ENCODE peak calls at places on chromosomes 3 and 15, in ten cellular contexts. W is heart left ventricle, E is uterus, P is foreskin keratinocyte, Z is right lobe of liver, H is GM06990, S is Panc1, F is mesothelial cell of epicardium, J is fibroblast of the aortic adventitia, A is progenitor cell of endocrine pancreas. C is an unnamed sample.

GRCh38 chr3:170555329-170555728 is 30.5 kb downstream of the SLC7A14 start:
- DNase-seq in E (no peak), S (no peak), Z (no peak), J (peak; percentile 52), F (no peak), P (peak; percentile 66), H (no peak), A (no peak), W (no peak), C (no peak)

GRCh38 chr15:78049691-78050440 is 27.6 kb downstream of the TBC1D2B start:
- DNase-seq in J (peak; percentile 57), Z (no peak), F (no peak), P (no peak), S (no peak), E (no peak), W (no peak), H (no peak), A (no peak), C (no peak)

GRCh38 chr15:45116482-45117326 is 2.6 kb downstream of the DUOXA2 start:
- DNase-seq in S (no peak), F (no peak), E (no peak), A (no peak), J (no peak), W (no peak), H (no peak), P (no peak), Z (no peak), C (no peak)

GRCh38 chr3:51712511-51712931 is 5.7 kb downstream of the GRM2 start:
- DNase-seq in Z (peak; percentile 6), P (no peak), F (no peak), J (no peak), E (no peak), W (no peak), A (no peak), H (no peak), S (no peak), C (no peak)

GRCh38 chr3:128282392-128283196 is 129.3 kb downstream of the EEFSEC start:
- DNase-seq in A (no peak), W (peak; percentile 86), J (peak; percentile 75), P (no peak), H (no peak), F (no peak), Z (peak; percentile 68), S (no peak), E (peak; percentile 80), C (no peak)

GRCh38 chr3:175208316-175208715 is 349.2 kb downstream of the NAALADL2 start:
- DNase-seq in E (no peak), F (no peak), A (no peak), H (no peak), W (no peak), P (no peak), J (no peak), Z (no peak), S (no peak), C (no peak)

GRCh38 chr15:47411733-47412530 is 305.4 kb upstream of the SEMA6D start:
- DNase-seq in H (no peak), Z (no peak), F (no peak), W (no peak), S (no peak), J (peak; percentile 55), E (no peak), A (no peak), P (no peak), C (no peak)

GRCh38 chr15:83626171-83626802 is 27.6 kb upstream of the ADAMTSL3 start:
- DNase-seq in Z (no peak), E (no peak), J (peak; percentile 33), F (no peak), S (no peak), A (no peak), P (no peak), W (no peak), H (no peak), C (no peak)

GRCh38 chr15:84973492-84974460 is 7.9 kb upstream of the PDE8A start:
- DNase-seq in E (no peak), Z (no peak), W (peak; percentile 34), F (no peak), A (no peak), P (no peak), S (no peak), J (no peak), H (no peak), C (no peak)

GRCh38 chr3:186932281-186933181 is 2.2 kb downstream of the ST6GAL1 start:
- DNase-seq in W (no peak), F (no peak), E (no peak), S (no peak), P (no peak), A (no peak), H (no peak), J (peak; percentile 36), Z (no peak), C (no peak)

GRCh38 chr15:40308844-40309189 is 1.1 kb upstream of the PLCB2 start:
- DNase-seq in W (peak; percentile 55), A (no peak), J (no peak), H (no peak), F (no peak), P (no peak), E (no peak), Z (peak; percentile 51), S (no peak), C (no peak)

GRCh38 chr3:157147099-157147803 is 12.7 kb downstream of the CCNL1 start:
- DNase-seq in Z (no peak), F (no peak), E (no peak), A (no peak), P (no peak), S (no peak), W (no peak), H (no peak), J (peak; percentile 28), C (no peak)

GRCh38 chr3:184727357-184728060 is 15.6 kb upstream of the MAGEF1 start:
- DNase-seq in P (peak; percentile 51), E (peak; percentile 70), W (peak; percentile 50), F (no peak), H (no peak), S (no peak), J (peak; percentile 86), A (peak; percentile 34), Z (no peak), C (peak; percentile 55)

GRCh38 chr15:57509121-57509520 is 82.6 kb upstream of the MYZAP start:
- DNase-seq in J (no peak), S (no peak), Z (no peak), F (no peak), H (no peak), A (no peak), P (no peak), W (peak; percentile 38), E (peak; percentile 35), C (no peak)

GRCh38 chr3:124492824-124493223 is 237.4 kb upstream of the UMPS start:
- DNase-seq in W (peak; percentile 43), J (peak; percentile 9), Z (peak; percentile 78), A (no peak), E (peak; percentile 27), F (no peak), P (peak; percentile 42), S (no peak), H (no peak), C (peak; percentile 92)

DNA sequence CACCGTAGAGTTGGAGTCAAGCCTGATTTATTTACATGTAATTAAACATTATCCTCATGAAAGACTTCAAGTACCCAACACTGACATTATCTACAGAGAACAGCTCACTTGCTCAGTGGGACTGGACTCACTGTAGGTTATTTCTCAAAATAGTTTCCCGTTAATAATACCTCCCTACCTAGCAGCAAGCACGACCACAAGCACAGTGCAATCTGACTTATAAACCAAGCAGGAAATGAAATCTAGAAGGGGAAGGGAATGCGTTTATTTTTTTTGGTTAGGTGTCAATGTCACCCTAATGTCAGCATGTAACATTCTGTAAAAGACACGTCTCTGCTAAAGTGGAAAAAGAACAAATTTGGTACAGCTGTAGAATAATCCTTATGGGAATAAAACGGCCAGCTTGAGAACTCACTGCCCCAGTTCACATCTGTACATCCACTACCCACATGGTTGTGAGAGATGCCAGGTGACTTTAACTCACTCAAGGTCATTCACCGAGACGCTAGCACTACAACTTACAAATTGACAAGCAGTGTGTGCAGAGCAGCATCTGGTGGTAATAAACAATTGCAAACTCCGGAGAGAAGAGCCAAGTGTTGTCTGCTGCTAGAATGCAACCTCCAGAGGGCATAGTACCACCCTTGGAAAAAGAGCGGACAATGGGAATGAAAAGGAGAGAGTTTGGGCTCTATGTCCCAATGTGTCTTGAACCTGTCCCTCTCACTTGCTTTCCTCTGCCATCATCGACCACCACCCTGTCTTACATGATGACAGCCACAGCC is 242.5 kb downstream of the CADPS start:
- DNase-seq in Z (no peak), H (no peak), S (no peak), A (no peak), E (no peak), W (no peak), F (no peak), P (no peak), J (no peak), C (no peak)
- TF ChIP-seq CTCF in Z (no peak), H (no peak), S (peak; percentile 25), A (no peak), E (no peak), W (peak; percentile 28), F (no peak), P (peak; percentile 25), J (no peak), C (no peak)

GRCh38 chr15:92898988-92899909 is 875 bp upstream of the CHD2 start:
- DNase-seq in H (no peak), E (no peak), P (no peak), J (no peak), F (no peak), A (no peak), Z (no peak), S (no peak), W (no peak), C (no peak)
- TF ChIP-seq CTCF in H (peak; percentile 33), E (no peak), P (peak; percentile 73), J (peak; percentile 32), F (peak; percentile 62), A (peak; percentile 49), Z (peak; percentile 37), S (peak; percentile 64), W (peak; percentile 36), C (peak; percentile 28)

DNA sequence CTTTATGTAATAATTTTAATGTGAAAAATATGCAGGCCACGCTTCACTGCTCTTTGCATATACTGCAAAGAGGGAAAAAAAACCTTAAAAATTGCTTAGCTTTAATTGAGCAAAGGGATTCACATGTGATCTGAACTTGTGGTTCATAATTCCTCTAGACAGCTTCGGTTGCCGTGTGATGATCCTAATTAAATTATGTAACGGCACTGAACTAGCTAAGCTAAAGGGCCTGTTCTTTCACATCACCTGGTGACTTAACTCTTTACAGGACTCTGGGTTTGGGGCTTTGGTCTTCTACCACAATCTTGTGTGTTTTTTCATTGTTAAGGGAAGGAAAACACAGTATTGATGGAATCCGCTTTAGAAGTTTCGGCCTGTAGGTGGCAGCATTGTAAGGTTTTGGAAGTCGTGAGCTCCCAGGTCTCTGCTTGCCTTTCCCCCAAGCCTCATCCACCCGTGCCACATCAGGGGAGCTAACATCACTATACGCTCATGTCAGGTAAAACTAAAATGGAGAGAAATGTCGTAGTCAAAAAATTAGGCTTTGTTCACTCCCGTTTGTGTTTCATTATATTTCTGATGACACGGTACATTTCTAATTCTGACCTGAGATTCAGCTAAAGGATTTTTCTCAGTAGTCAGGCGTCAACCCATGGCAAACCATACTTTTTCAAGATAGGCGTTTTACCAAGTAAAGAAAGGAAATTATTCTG is 205.6 kb upstream of the DPH6 start:
- DNase-seq in F (peak; percentile 59), S (peak; percentile 50), W (peak; percentile 72), J (peak; percentile 82), E (peak; percentile 65), P (no peak), Z (peak; percentile 50), H (no peak), A (peak; percentile 58), C (peak; percentile 53)
- TF ChIP-seq CTCF in F (peak; percentile 82), S (peak; percentile 85), W (peak; percentile 77), J (peak; percentile 77), E (peak; percentile 68), P (peak; percentile 81), Z (peak; percentile 76), H (peak; percentile 75), A (peak; percentile 80), C (peak; percentile 82)

GRCh38 chr3:194274424-194275085 is 76.6 kb downstream of the CPN2 start:
- DNase-seq in F (no peak), A (no peak), S (no peak), Z (no peak), P (no peak), E (no peak), H (no peak), J (no peak), W (peak; percentile 13), C (no peak)
- TF ChIP-seq CTCF in F (no peak), A (no peak), S (no peak), Z (no peak), P (peak; percentile 13), E (no peak), H (no peak), J (no peak), W (no peak), C (no peak)